ENCODE peak calls at places on chromosomes 11 and 22, in ten cellular contexts. P, X, B, L, D, M, W, H, U and R are unnamed samples.

GRCh38 chr11:1297011-1297575 is 12.3 kb downstream of the TOLLIP start:
- DNase-seq in D (no peak), P (no peak), H (no peak), W (no peak), X (no peak), U (no peak), M (no peak), B (no peak), L (no peak), R (no peak)

GRCh38 chr11:68904458-68904847 is 762 bp downstream of the IGHMBP2 start:
- DNase-seq in H (no peak), P (no peak), M (no peak), X (no peak), D (no peak), U (no peak), L (peak; percentile 36), B (no peak), W (peak; percentile 2), R (peak; percentile 39)

GRCh38 chr11:10450451-10451398 is 4.3 kb upstream of the AMPD3 start:
- DNase-seq in P (no peak), U (peak; percentile 24), X (peak; percentile 49), M (peak; percentile 32), W (no peak), L (peak; percentile 13), H (peak; percentile 52), B (peak; percentile 62), D (no peak), R (peak; percentile 57)

GRCh38 chr22:50139843-50140415 is 30.6 kb upstream of the PANX2 start:
- DNase-seq in U (no peak), P (no peak), X (peak; percentile 38), L (no peak), D (no peak), B (no peak), M (no peak), H (no peak), W (no peak), R (peak; percentile 79)

GRCh38 chr11:59182457-59183151 is 10.7 kb downstream of the DTX4 start:
- DNase-seq in U (no peak), B (no peak), H (no peak), W (no peak), D (no peak), X (peak; percentile 67), M (no peak), L (no peak), P (no peak), R (peak; percentile 63)

GRCh38 chr11:82978422-82979099 is 77.0 kb downstream of the DDIAS start:
- DNase-seq in U (peak; percentile 89), X (peak; percentile 60), H (peak; percentile 82), L (peak; percentile 79), P (peak; percentile 91), B (no peak), M (peak; percentile 84), W (peak; percentile 73), D (no peak), R (peak; percentile 67)

GRCh38 chr11:116485425-116485824 is 287.4 kb downstream of the BUD13 start:
- DNase-seq in P (no peak), H (no peak), U (no peak), M (no peak), L (no peak), W (no peak), B (no peak), X (no peak), D (no peak), R (no peak)

GRCh38 chr11:129528296-129528695 is 152.6 kb downstream of the BARX2 start:
- DNase-seq in H (no peak), W (no peak), B (no peak), D (no peak), X (no peak), P (no peak), U (no peak), M (no peak), L (no peak), R (no peak)

GRCh38 chr11:50170115-50170514 is 137.4 kb downstream of the OR4C45 start:
- DNase-seq in H (no peak), M (no peak), X (no peak), W (no peak), U (no peak), P (no peak), D (no peak), B (no peak), L (no peak), R (no peak)

GRCh38 chr11:50164050-50164449 is 131.4 kb downstream of the OR4C45 start:
- DNase-seq in L (no peak), B (no peak), X (no peak), P (no peak), M (no peak), D (no peak), U (no peak), W (no peak), H (no peak), R (no peak)

GRCh38 chr11:50174189-50174588 is 141.5 kb downstream of the OR4C45 start:
- DNase-seq in W (peak; percentile 15), H (no peak), M (no peak), L (peak; percentile 30), B (no peak), X (peak; percentile 74), D (no peak), P (peak; percentile 63), U (no peak), R (peak; percentile 47)

GRCh38 chr11:50174975-50175374 is 142.3 kb downstream of the OR4C45 start:
- DNase-seq in D (no peak), M (no peak), H (no peak), P (no peak), B (no peak), X (no peak), L (no peak), U (no peak), W (no peak), R (no peak)

DNA sequence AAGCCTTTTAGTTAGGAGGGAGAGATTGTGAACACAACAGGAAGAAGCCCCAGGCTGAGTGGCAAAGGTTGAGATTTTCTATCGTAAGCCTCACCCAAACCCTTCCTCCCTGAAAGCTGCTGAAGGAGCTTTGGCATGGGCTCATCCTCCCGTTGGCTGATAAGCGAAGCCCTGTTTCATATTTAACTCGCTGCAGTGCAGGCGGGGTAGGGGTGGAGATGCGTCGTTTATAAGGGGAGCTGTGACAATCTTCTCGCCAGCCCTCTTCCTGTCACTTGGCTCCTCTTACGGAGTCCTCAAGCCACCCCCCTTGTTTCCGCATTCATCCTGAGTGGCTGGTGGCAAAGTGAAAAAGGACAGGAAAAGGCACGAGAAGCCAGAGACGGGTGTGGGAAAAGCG is 137.0 kb downstream of the OR4C45 start:
- DNase-seq in X (no peak), B (no peak), P (no peak), L (no peak), W (no peak), M (no peak), H (no peak), U (no peak), D (no peak), R (no peak)
- TF ChIP-seq CTCF in X (no peak), B (no peak), P (no peak), L (no peak), W (no peak), M (no peak), H (no peak), U (no peak), D (no peak), R (no peak)

GRCh38 chr11:2388431-2389024 is 11.4 kb downstream of the CD81 start:
- DNase-seq in B (no peak), W (no peak), P (no peak), D (no peak), M (no peak), X (no peak), H (no peak), L (no peak), U (no peak), R (no peak)

GRCh38 chr11:2390091-2390870 is 10.3 kb upstream of the TSSC4 start:
- DNase-seq in B (no peak), H (no peak), W (no peak), U (no peak), X (no peak), L (peak; percentile 39), P (peak; percentile 19), M (no peak), D (no peak), R (no peak)

GRCh38 chr11:2390871-2391662 is 9.5 kb upstream of the TSSC4 start:
- DNase-seq in P (peak; percentile 84), M (peak; percentile 79), U (peak; percentile 85), D (no peak), B (no peak), L (peak; percentile 80), X (no peak), W (peak; percentile 36), H (peak; percentile 89), R (peak; percentile 61)

GRCh38 chr11:2387266-2387982 is 10.3 kb downstream of the CD81 start:
- DNase-seq in M (peak; percentile 58), B (no peak), H (peak; percentile 74), U (peak; percentile 27), P (peak; percentile 47), L (peak; percentile 51), X (no peak), D (no peak), W (no peak), R (no peak)

DNA sequence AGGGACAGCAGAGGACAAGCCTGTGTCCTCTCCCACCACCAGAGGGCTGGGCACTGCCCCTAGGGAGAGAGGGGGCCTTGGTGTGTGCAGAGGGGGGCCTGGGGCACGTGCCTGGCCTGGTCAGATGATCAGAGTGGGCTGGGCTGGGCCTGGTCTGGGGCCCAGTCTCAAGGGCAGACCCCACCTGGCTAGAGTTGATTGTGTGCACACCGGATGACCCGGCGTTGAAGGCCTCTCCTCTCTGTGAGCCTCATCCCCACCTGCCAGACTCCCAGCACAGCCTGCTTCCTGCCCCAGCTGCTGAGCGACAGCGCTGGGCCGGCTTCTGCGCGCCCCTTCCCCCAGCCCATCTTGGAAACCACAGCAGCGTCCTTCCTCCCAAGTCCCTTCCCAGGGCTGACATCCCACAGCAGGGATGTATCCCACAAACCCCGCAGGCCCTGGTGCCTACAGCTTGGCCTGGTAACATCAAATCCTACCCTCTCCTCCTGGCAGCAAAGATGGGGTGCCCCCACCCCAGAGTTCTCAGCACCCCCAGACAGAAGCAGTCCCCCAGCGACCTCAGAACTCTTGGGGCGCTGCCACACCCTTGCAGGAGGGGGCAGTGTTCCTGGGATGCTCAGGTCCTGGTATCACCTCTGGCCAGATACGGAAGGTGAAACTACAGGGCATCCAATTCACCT is 11.1 kb upstream of the TSSC4 start:
- DNase-seq in H (no peak), P (no peak), D (no peak), B (no peak), X (no peak), W (no peak), M (no peak), U (no peak), L (no peak), R (no peak)
- TF ChIP-seq CTCF in H (no peak), P (no peak), D (no peak), B (peak; percentile 8), X (no peak), W (peak; percentile 38), M (peak; percentile 33), U (no peak), L (no peak), R (peak; percentile 2)

DNA sequence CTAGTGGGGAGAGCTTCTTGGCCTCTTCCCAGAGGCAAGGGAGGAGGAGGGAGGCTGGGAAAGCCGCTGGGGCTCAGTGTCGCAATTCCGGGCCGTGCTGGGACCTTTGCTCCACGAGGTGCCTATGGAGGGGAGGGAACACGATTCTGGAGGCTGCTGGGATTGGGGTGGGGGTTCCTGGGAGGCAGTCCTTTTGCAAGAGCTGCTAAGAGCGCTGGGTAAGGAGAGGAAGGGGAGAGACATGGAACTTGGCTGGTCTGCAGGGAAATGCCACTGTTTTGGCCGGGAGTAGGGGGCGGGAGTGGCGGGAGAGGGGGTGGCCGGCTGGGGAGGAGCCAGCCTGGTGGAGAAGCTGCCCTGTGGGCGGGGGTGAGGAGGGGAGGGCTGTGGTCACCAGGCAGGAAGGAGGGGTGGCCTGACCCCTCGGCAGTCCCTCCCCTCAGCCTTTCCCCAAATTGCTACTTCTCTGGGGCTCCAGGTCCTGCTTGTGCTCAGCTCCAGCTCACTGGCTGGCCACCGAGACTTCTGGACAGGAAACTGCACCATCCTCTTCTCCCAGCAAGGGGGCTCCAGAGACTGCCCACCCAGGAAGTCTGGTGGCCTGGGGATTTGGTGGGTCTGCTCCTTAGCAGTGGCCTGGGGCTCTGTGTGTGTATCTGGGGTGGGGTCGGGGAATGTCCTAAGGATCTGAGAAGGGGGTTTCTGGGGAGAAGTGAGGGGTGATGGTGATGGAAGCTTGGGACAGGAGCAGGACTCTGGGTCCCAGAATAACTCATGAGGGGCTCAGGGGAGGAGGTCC is at the start of gene NR1H3:
- DNase-seq in P (peak; percentile 82), W (peak; percentile 40), D (no peak), B (no peak), U (peak; percentile 68), H (peak; percentile 94), X (peak; percentile 88), L (peak; percentile 92), M (peak; percentile 59), R (no peak)
- TF ChIP-seq CTCF in P (peak; percentile 65), W (peak; percentile 88), D (no peak), B (peak; percentile 27), U (peak; percentile 63), H (peak; percentile 70), X (peak; percentile 32), L (peak; percentile 81), M (peak; percentile 73), R (peak; percentile 22)

GRCh38 chr22:38567531-38568245 is 2.3 kb downstream of the DMC1 start:
- DNase-seq in U (no peak), H (no peak), W (no peak), L (no peak), M (no peak), D (no peak), P (no peak), B (no peak), X (no peak), R (peak; percentile 30)

GRCh38 chr22:38569181-38569971 is 607 bp downstream of the DMC1 start:
- DNase-seq in L (no peak), M (no peak), P (no peak), W (no peak), B (no peak), H (peak; percentile 23), U (no peak), D (no peak), X (no peak), R (no peak)

GRCh38 chr22:38572065-38572464 is 2.1 kb upstream of the DMC1 start:
- DNase-seq in L (peak; percentile 64), B (peak; percentile 24), W (peak; percentile 65), M (peak; percentile 63), H (peak; percentile 77), P (peak; percentile 67), X (peak; percentile 64), D (no peak), U (peak; percentile 42), R (peak; percentile 66)

GRCh38 chr22:38569972-38570840 is at the start of gene DMC1:
- DNase-seq in B (peak; percentile 79), L (peak; percentile 89), W (peak; percentile 45), M (peak; percentile 83), P (peak; percentile 82), U (peak; percentile 78), D (peak; percentile 78), H (peak; percentile 94), X (peak; percentile 88), R (peak; percentile 77)

DNA sequence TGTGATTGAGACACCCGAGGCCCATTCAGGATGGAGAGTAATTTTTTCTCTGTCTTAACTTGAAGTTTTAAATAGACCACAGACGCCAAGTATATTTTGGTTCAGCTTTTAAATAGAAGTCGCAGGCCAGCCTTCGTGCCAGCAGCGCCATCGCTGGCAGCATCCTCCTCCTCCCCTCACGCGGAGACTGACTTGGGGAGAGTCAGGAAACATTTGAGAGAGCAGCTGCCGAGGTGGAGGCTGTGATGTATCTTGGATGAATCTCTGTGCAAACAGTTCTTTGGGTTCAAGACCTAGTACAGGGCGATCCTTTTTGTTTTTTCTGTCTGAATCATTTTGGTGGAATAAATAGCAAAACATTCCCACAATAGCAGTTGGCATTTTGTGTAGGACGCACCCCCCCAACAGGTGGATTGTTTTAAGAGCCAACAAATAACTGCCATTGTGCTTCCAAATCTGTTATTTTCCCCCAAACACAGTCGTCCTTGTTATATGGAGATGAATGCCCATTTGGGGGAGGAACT is 920 bp upstream of the DMC1 start:
- DNase-seq in U (peak; percentile 38), W (no peak), M (peak; percentile 21), H (peak; percentile 68), P (peak; percentile 28), L (no peak), B (peak; percentile 7), X (peak; percentile 39), D (peak; percentile 46), R (peak; percentile 35)
- TF ChIP-seq CTCF in U (no peak), W (peak; percentile 40), M (peak; percentile 21), H (no peak), P (no peak), L (no peak), B (no peak), X (no peak), D (no peak), R (peak; percentile 28)